ENCODE peak calls at places on chromosomes 7 and 10, in six cellular contexts. One of them, this sample, is unnamed.

GRCh38 chr7:71787513-71787912 is 624.6 kb downstream of the CALN1 start:
- DNase-seq in HEK293T: no peak
- DNase-seq in fibroblast of the conjunctiva: no peak
- DNase-seq in left ventricle myocardium inferior: no peak
- DNase-seq in astrocyte of the spinal cord: no peak
- DNase-seq in SJSA1: no peak
- DNase-seq in this sample: no peak

GRCh38 chr10:84267503-84268126 is 22.8 kb downstream of the RGR start:
- DNase-seq in SJSA1: peak; percentile 58
- DNase-seq in HEK293T: peak; percentile 49
- DNase-seq in fibroblast of the conjunctiva: peak; percentile 32
- DNase-seq in astrocyte of the spinal cord: peak; percentile 30
- DNase-seq in left ventricle myocardium inferior: no peak
- DNase-seq in this sample: peak; percentile 15

GRCh38 chr7:55431898-55432297 is 66.8 kb downstream of the LANCL2 start:
- DNase-seq in SJSA1: no peak
- DNase-seq in HEK293T: no peak
- DNase-seq in fibroblast of the conjunctiva: no peak
- DNase-seq in astrocyte of the spinal cord: no peak
- DNase-seq in left ventricle myocardium inferior: no peak
- DNase-seq in this sample: no peak

GRCh38 chr10:119028900-119029612 is 458 bp upstream of the NANOS1 start:
- DNase-seq in left ventricle myocardium inferior: peak; percentile 92
- DNase-seq in fibroblast of the conjunctiva: peak; percentile 55
- DNase-seq in SJSA1: peak; percentile 89
- DNase-seq in astrocyte of the spinal cord: peak; percentile 87
- DNase-seq in HEK293T: peak; percentile 96
- DNase-seq in this sample: peak; percentile 40

GRCh38 chr10:69831231-69831855 is 29.6 kb downstream of the COL13A1 start:
- DNase-seq in HEK293T: no peak
- DNase-seq in fibroblast of the conjunctiva: no peak
- DNase-seq in SJSA1: no peak
- DNase-seq in astrocyte of the spinal cord: peak; percentile 36
- DNase-seq in left ventricle myocardium inferior: no peak
- DNase-seq in this sample: no peak

GRCh38 chr7:1120791-1121190 is 32.9 kb downstream of the GPER1 start:
- DNase-seq in SJSA1: no peak
- DNase-seq in astrocyte of the spinal cord: no peak
- DNase-seq in left ventricle myocardium inferior: no peak
- DNase-seq in fibroblast of the conjunctiva: no peak
- DNase-seq in HEK293T: no peak
- DNase-seq in this sample: no peak

GRCh38 chr7:139482662-139483466 is 609 bp downstream of the KLRG2 start:
- DNase-seq in astrocyte of the spinal cord: no peak
- DNase-seq in left ventricle myocardium inferior: no peak
- DNase-seq in fibroblast of the conjunctiva: no peak
- DNase-seq in HEK293T: peak; percentile 76
- DNase-seq in SJSA1: no peak
- DNase-seq in this sample: no peak

GRCh38 chr10:46255696-46256355 is 31.0 kb upstream of the ANTXRL start:
- DNase-seq in SJSA1: peak; percentile 62
- DNase-seq in left ventricle myocardium inferior: peak; percentile 78
- DNase-seq in HEK293T: peak; percentile 75
- DNase-seq in astrocyte of the spinal cord: no peak
- DNase-seq in fibroblast of the conjunctiva: no peak
- DNase-seq in this sample: no peak

GRCh38 chr7:79452032-79452494 is 1.4 kb downstream of the MAGI2 start:
- DNase-seq in HEK293T: peak; percentile 75
- DNase-seq in SJSA1: peak; percentile 60
- DNase-seq in fibroblast of the conjunctiva: peak; percentile 83
- DNase-seq in left ventricle myocardium inferior: peak; percentile 83
- DNase-seq in astrocyte of the spinal cord: peak; percentile 77
- DNase-seq in this sample: peak; percentile 64

GRCh38 chr7:7902845-7903244 is 65.8 kb upstream of the GLCCI1 start:
- DNase-seq in SJSA1: no peak
- DNase-seq in left ventricle myocardium inferior: no peak
- DNase-seq in astrocyte of the spinal cord: no peak
- DNase-seq in HEK293T: no peak
- DNase-seq in fibroblast of the conjunctiva: no peak
- DNase-seq in this sample: no peak

GRCh38 chr7:151895008-151895661 is 18.2 kb upstream of the PRKAG2 start:
- DNase-seq in SJSA1: no peak
- DNase-seq in astrocyte of the spinal cord: no peak
- DNase-seq in fibroblast of the conjunctiva: no peak
- DNase-seq in left ventricle myocardium inferior: no peak
- DNase-seq in HEK293T: no peak
- DNase-seq in this sample: no peak

GRCh38 chr10:43259981-43260761 is 6.7 kb downstream of the RASGEF1A start:
- DNase-seq in astrocyte of the spinal cord: no peak
- DNase-seq in HEK293T: no peak
- DNase-seq in left ventricle myocardium inferior: peak; percentile 71
- DNase-seq in fibroblast of the conjunctiva: no peak
- DNase-seq in SJSA1: no peak
- DNase-seq in this sample: no peak

GRCh38 chr7:137038706-137039105 is 170.3 kb downstream of the CHRM2 start:
- DNase-seq in HEK293T: no peak
- DNase-seq in left ventricle myocardium inferior: no peak
- DNase-seq in astrocyte of the spinal cord: no peak
- DNase-seq in fibroblast of the conjunctiva: no peak
- DNase-seq in SJSA1: no peak
- DNase-seq in this sample: no peak

GRCh38 chr10:31745612-31746376 is 182.8 kb downstream of the ARHGAP12 start:
- DNase-seq in left ventricle myocardium inferior: no peak
- DNase-seq in fibroblast of the conjunctiva: peak; percentile 24
- DNase-seq in astrocyte of the spinal cord: peak; percentile 92
- DNase-seq in SJSA1: peak; percentile 56
- DNase-seq in HEK293T: no peak
- DNase-seq in this sample: peak; percentile 93

GRCh38 chr7:143048827-143049226 is 3.3 kb upstream of the OR6V1 start:
- DNase-seq in astrocyte of the spinal cord: no peak
- DNase-seq in HEK293T: no peak
- DNase-seq in fibroblast of the conjunctiva: no peak
- DNase-seq in SJSA1: peak; percentile 38
- DNase-seq in left ventricle myocardium inferior: no peak
- DNase-seq in this sample: no peak

GRCh38 chr10:132539894-132540293 is 2.3 kb downstream of the INPP5A start:
- DNase-seq in left ventricle myocardium inferior: no peak
- DNase-seq in astrocyte of the spinal cord: peak; percentile 81
- DNase-seq in fibroblast of the conjunctiva: no peak
- DNase-seq in HEK293T: no peak
- DNase-seq in SJSA1: peak; percentile 31
- DNase-seq in this sample: no peak

GRCh38 chr7:115475774-115476407 is 554.0 kb downstream of the MDFIC start:
- DNase-seq in left ventricle myocardium inferior: no peak
- DNase-seq in HEK293T: peak; percentile 10
- DNase-seq in astrocyte of the spinal cord: peak; percentile 22
- DNase-seq in SJSA1: no peak
- DNase-seq in fibroblast of the conjunctiva: no peak
- DNase-seq in this sample: no peak

GRCh38 chr7:101736077-101736476 is 81.3 kb upstream of the CUX1 start:
- DNase-seq in SJSA1: no peak
- DNase-seq in HEK293T: no peak
- DNase-seq in fibroblast of the conjunctiva: no peak
- DNase-seq in astrocyte of the spinal cord: no peak
- DNase-seq in left ventricle myocardium inferior: no peak
- DNase-seq in this sample: no peak

GRCh38 chr10:1203216-1203615 is 147.0 kb downstream of the WDR37 start:
- DNase-seq in left ventricle myocardium inferior: no peak
- DNase-seq in astrocyte of the spinal cord: no peak
- DNase-seq in fibroblast of the conjunctiva: no peak
- DNase-seq in HEK293T: no peak
- DNase-seq in SJSA1: no peak
- DNase-seq in this sample: no peak

GRCh38 chr7:150983893-150984368 is 5.8 kb upstream of the KCNH2 start:
- DNase-seq in HEK293T: peak; percentile 68
- DNase-seq in left ventricle myocardium inferior: no peak
- DNase-seq in fibroblast of the conjunctiva: no peak
- DNase-seq in astrocyte of the spinal cord: peak; percentile 37
- DNase-seq in SJSA1: no peak
- DNase-seq in this sample: peak; percentile 9

GRCh38 chr10:619710-620109 is 69.8 kb downstream of the DIP2C start:
- DNase-seq in SJSA1: no peak
- DNase-seq in fibroblast of the conjunctiva: no peak
- DNase-seq in HEK293T: no peak
- DNase-seq in astrocyte of the spinal cord: no peak
- DNase-seq in left ventricle myocardium inferior: no peak
- DNase-seq in this sample: no peak

GRCh38 chr7:31122649-31123058 is 70.5 kb downstream of the ADCYAP1R1 start:
- DNase-seq in fibroblast of the conjunctiva: peak; percentile 84
- DNase-seq in SJSA1: peak; percentile 49
- DNase-seq in left ventricle myocardium inferior: peak; percentile 48
- DNase-seq in astrocyte of the spinal cord: peak; percentile 85
- DNase-seq in HEK293T: peak; percentile 70
- DNase-seq in this sample: peak; percentile 62

GRCh38 chr7:82789883-82790609 is 346.5 kb upstream of the CACNA2D1 start:
- DNase-seq in SJSA1: no peak
- DNase-seq in fibroblast of the conjunctiva: no peak
- DNase-seq in HEK293T: no peak
- DNase-seq in astrocyte of the spinal cord: peak; percentile 18
- DNase-seq in left ventricle myocardium inferior: no peak
- DNase-seq in this sample: no peak

GRCh38 chr10:18005781-18006456 is 54.2 kb downstream of the SLC39A12 start:
- DNase-seq in SJSA1: peak; percentile 74
- DNase-seq in HEK293T: no peak
- DNase-seq in fibroblast of the conjunctiva: peak; percentile 40
- DNase-seq in astrocyte of the spinal cord: peak; percentile 91
- DNase-seq in left ventricle myocardium inferior: no peak
- DNase-seq in this sample: no peak

GRCh38 chr10:35422236-35422635 is 85.9 kb downstream of the CCNY start:
- DNase-seq in fibroblast of the conjunctiva: no peak
- DNase-seq in HEK293T: no peak
- DNase-seq in left ventricle myocardium inferior: no peak
- DNase-seq in astrocyte of the spinal cord: no peak
- DNase-seq in SJSA1: peak; percentile 26
- DNase-seq in this sample: no peak

GRCh38 chr10:70296406-70296899 is 12.6 kb upstream of the NPFFR1 start:
- DNase-seq in astrocyte of the spinal cord: peak; percentile 84
- DNase-seq in HEK293T: no peak
- DNase-seq in SJSA1: peak; percentile 36
- DNase-seq in fibroblast of the conjunctiva: peak; percentile 90
- DNase-seq in left ventricle myocardium inferior: peak; percentile 91
- DNase-seq in this sample: peak; percentile 92

GRCh38 chr7:12757443-12757842 is 70.0 kb downstream of the ARL4A start:
- DNase-seq in left ventricle myocardium inferior: no peak
- DNase-seq in SJSA1: peak; percentile 12
- DNase-seq in fibroblast of the conjunctiva: peak; percentile 70
- DNase-seq in astrocyte of the spinal cord: peak; percentile 86
- DNase-seq in HEK293T: no peak
- DNase-seq in this sample: peak; percentile 70

GRCh38 chr10:46220872-46221538 is 65.8 kb upstream of the ANTXRL start:
- DNase-seq in astrocyte of the spinal cord: no peak
- DNase-seq in HEK293T: no peak
- DNase-seq in fibroblast of the conjunctiva: no peak
- DNase-seq in SJSA1: no peak
- DNase-seq in left ventricle myocardium inferior: no peak
- DNase-seq in this sample: no peak

GRCh38 chr7:10412426-10413019 is 561.1 kb upstream of the PHF14 start:
- DNase-seq in fibroblast of the conjunctiva: peak; percentile 2
- DNase-seq in left ventricle myocardium inferior: no peak
- DNase-seq in HEK293T: peak; percentile 18
- DNase-seq in SJSA1: peak; percentile 30
- DNase-seq in astrocyte of the spinal cord: peak; percentile 38
- DNase-seq in this sample: no peak

GRCh38 chr7:127629268-127629854 is 11.4 kb upstream of the PAX4 start:
- DNase-seq in HEK293T: peak; percentile 65
- DNase-seq in astrocyte of the spinal cord: no peak
- DNase-seq in fibroblast of the conjunctiva: no peak
- DNase-seq in left ventricle myocardium inferior: no peak
- DNase-seq in SJSA1: no peak
- DNase-seq in this sample: no peak

GRCh38 chr7:20330797-20331230 is at the start of gene ITGB8:
- DNase-seq in astrocyte of the spinal cord: no peak
- DNase-seq in fibroblast of the conjunctiva: no peak
- DNase-seq in left ventricle myocardium inferior: peak; percentile 31
- DNase-seq in SJSA1: peak; percentile 83
- DNase-seq in HEK293T: peak; percentile 31
- DNase-seq in this sample: no peak

This sample was measured in GM04504.